ENCODE peak calls at places on chromosomes 5 and 9, in five cellular contexts. One of them, this sample, is unnamed.
A peak's percentile ranks its signal among the peaks of the same experiment; 100 is the strongest.

GRCh38 chr9:132726561-132727150 is 56.4 kb downstream of the GTF3C4 start:
- DNase-seq in SK-N-SH: no peak
- DNase-seq in neural progenitor cell: no peak
- DNase-seq in GM23248: no peak
- DNase-seq in GM23338: no peak
- DNase-seq in this sample: no peak

GRCh38 chr9:89000281-89000875 is 9.1 kb downstream of the S1PR3 start:
- DNase-seq in GM23248: peak; percentile 7
- DNase-seq in SK-N-SH: peak; percentile 76
- DNase-seq in GM23338: no peak
- DNase-seq in neural progenitor cell: no peak
- DNase-seq in this sample: no peak

GRCh38 chr9:88537743-88538055 is 2.7 kb downstream of the NXNL2 start:
- DNase-seq in GM23248: peak; percentile 94
- DNase-seq in GM23338: peak; percentile 38
- DNase-seq in SK-N-SH: peak; percentile 50
- DNase-seq in neural progenitor cell: peak; percentile 57
- DNase-seq in this sample: peak; percentile 18

GRCh38 chr5:110288766-110289165 is 437.7 kb downstream of the TMEM232 start:
- DNase-seq in neural progenitor cell: no peak
- DNase-seq in SK-N-SH: no peak
- DNase-seq in GM23248: peak; percentile 98
- DNase-seq in GM23338: no peak
- DNase-seq in this sample: peak; percentile 23

GRCh38 chr5:15966066-15966640 is 213.4 kb downstream of the MARCHF11 start:
- DNase-seq in SK-N-SH: no peak
- DNase-seq in neural progenitor cell: no peak
- DNase-seq in GM23338: no peak
- DNase-seq in GM23248: peak; percentile 45
- DNase-seq in this sample: no peak

GRCh38 chr5:140881889-140882590 is at the start of gene PCDHA13:
- DNase-seq in GM23248: peak; percentile 44
- DNase-seq in SK-N-SH: no peak
- DNase-seq in GM23338: peak; percentile 66
- DNase-seq in neural progenitor cell: peak; percentile 57
- DNase-seq in this sample: no peak

GRCh38 chr5:140054086-140054689 is 11.1 kb upstream of the NRG2 start:
- DNase-seq in SK-N-SH: no peak
- DNase-seq in GM23248: no peak
- DNase-seq in neural progenitor cell: no peak
- DNase-seq in GM23338: no peak
- DNase-seq in this sample: no peak

GRCh38 chr5:32387841-32388240 is 56.7 kb downstream of the ZFR start:
- DNase-seq in neural progenitor cell: no peak
- DNase-seq in GM23248: peak; percentile 9
- DNase-seq in GM23338: no peak
- DNase-seq in SK-N-SH: no peak
- DNase-seq in this sample: no peak

GRCh38 chr5:173789031-173789920 is 98.9 kb upstream of the CPEB4 start:
- DNase-seq in SK-N-SH: no peak
- DNase-seq in neural progenitor cell: no peak
- DNase-seq in GM23248: peak; percentile 92
- DNase-seq in GM23338: no peak
- DNase-seq in this sample: no peak

GRCh38 chr9:71767421-71768321 is 642 bp downstream of the CEMIP2 start:
- DNase-seq in GM23248: peak; percentile 61
- DNase-seq in SK-N-SH: no peak
- DNase-seq in GM23338: peak; percentile 67
- DNase-seq in neural progenitor cell: peak; percentile 96
- DNase-seq in this sample: no peak

GRCh38 chr9:129441852-129442251 is 179.0 kb downstream of the C9orf50 start:
- DNase-seq in SK-N-SH: no peak
- DNase-seq in neural progenitor cell: no peak
- DNase-seq in GM23248: no peak
- DNase-seq in GM23338: no peak
- DNase-seq in this sample: no peak

GRCh38 chr9:5269249-5269715 is 35.2 kb downstream of the RLN2 start:
- DNase-seq in GM23338: peak; percentile 89
- DNase-seq in GM23248: peak; percentile 19
- DNase-seq in neural progenitor cell: peak; percentile 18
- DNase-seq in SK-N-SH: no peak
- DNase-seq in this sample: peak; percentile 78

DNA sequence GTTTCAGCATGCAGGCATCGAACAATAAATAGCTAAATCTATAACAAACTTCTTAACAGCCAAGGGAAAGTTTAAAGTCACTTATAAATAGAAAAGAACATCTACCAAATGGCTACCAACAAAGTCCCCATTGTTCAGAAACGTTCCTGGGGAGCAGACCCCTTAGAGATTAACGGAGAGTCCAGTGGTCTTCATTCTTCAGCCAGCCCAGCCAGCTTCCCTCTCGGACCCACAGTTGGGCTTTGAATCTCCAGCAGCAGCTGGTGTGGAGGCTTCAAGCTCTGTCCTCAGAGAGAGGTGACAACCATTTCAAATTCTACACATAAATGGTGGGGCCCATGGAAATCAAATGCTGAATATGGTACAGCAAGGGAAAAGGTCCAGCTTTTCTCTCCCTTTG is 11.2 kb downstream of the ENC1 start:
- DNase-seq in neural progenitor cell: peak; percentile 45
- DNase-seq in GM23338: no peak
- DNase-seq in SK-N-SH: no peak
- DNase-seq in GM23248: no peak
- DNase-seq in this sample: no peak
- H3F3A ChIP-seq in neural progenitor cell: peaks cover 74% of the 10 kb centered on the region
- H3F3A ChIP-seq in GM23338: no peaks in the 10 kb centered on the region
- H3F3A ChIP-seq in SK-N-SH: peaks cover 37% of the 10 kb centered on the region
- H3F3A ChIP-seq in GM23248: peaks cover 42% of the 10 kb centered on the region
- H3F3A ChIP-seq in this sample: no peaks in the 10 kb centered on the region

DNA sequence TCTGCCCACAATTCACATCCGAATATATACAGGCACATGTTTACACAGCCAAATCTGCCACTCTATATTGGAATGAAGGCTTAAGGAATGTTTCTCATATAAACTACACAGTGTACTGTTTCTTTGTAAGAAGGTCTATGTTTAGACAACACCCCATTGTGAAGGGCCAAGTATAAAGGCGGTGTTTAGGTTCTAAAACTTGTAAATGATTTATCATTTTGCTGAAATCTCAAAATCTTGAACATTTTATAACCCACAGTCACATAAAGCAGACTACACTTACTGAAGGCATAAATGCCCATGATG is 94.0 kb downstream of the ZNF608 start:
- DNase-seq in SK-N-SH: no peak
- DNase-seq in GM23338: no peak
- DNase-seq in GM23248: no peak
- DNase-seq in neural progenitor cell: no peak
- DNase-seq in this sample: no peak
- H3K4me1 ChIP-seq in SK-N-SH: peaks cover 44% of the 10 kb centered on the region
- H3K4me1 ChIP-seq in GM23338: peaks cover 45% of the 10 kb centered on the region
- H3K4me1 ChIP-seq in GM23248: peaks cover 49% of the 10 kb centered on the region
- H3K4me1 ChIP-seq in neural progenitor cell: peaks cover 74% of the 10 kb centered on the region
- H3K4me1 ChIP-seq in this sample: peaks cover 23% of the 10 kb centered on the region

DNA sequence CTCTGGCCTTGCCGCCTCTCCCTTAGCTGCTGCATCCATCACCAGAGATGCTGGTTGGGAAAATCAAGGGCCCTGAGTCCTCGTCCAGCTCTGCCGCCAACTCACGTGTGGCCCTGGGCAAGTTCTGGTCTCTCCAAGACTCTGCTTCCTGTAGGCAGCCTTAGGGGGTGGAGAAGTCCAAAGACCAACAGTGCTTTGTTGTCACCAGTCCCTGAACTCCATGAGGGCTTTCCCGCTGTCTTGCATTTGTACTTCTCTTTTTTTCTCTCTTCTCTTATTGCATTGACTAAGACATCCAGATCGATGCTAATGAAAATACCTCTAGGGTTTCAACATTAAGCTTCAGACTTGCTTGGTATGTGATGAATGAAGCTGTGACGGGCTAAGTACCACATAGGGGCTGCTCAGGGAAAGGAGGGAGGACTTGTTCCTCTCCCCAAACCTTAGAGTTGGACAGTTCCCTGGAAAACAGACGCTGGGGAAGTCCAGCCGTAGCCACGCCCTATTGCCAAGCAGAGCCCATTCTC is 63.7 kb upstream of the STXBP1 start:
- DNase-seq in neural progenitor cell: no peak
- DNase-seq in GM23338: no peak
- DNase-seq in SK-N-SH: no peak
- DNase-seq in GM23248: no peak
- DNase-seq in this sample: no peak
- H3F3A ChIP-seq in neural progenitor cell: no peaks in the 10 kb centered on the region
- H3F3A ChIP-seq in GM23338: peaks cover 3% of the 10 kb centered on the region
- H3F3A ChIP-seq in SK-N-SH: peaks cover 14% of the 10 kb centered on the region
- H3F3A ChIP-seq in GM23248: peaks cover 18% of the 10 kb centered on the region
- H3F3A ChIP-seq in this sample: no peaks in the 10 kb centered on the region

GRCh38 chr9:95816716-95817115 is 58.8 kb upstream of the ERCC6L2 start:
- DNase-seq in GM23338: no peak
- DNase-seq in neural progenitor cell: no peak
- DNase-seq in GM23248: peak; percentile 20
- DNase-seq in SK-N-SH: no peak
- DNase-seq in this sample: no peak
- H3K4me1 ChIP-seq in GM23338: peaks cover 20% of the 10 kb centered on the region
- H3K4me1 ChIP-seq in neural progenitor cell: peaks cover 9% of the 10 kb centered on the region
- H3K4me1 ChIP-seq in GM23248: peaks cover 4% of the 10 kb centered on the region
- H3K4me1 ChIP-seq in SK-N-SH: no peaks in the 10 kb centered on the region
- H3K4me1 ChIP-seq in this sample: no peaks in the 10 kb centered on the region

GRCh38 chr5:168920019-168920813 is 341.0 kb upstream of the PANK3 start:
- DNase-seq in neural progenitor cell: no peak
- DNase-seq in GM23248: no peak
- DNase-seq in GM23338: peak; percentile 29
- DNase-seq in SK-N-SH: no peak
- DNase-seq in this sample: no peak

GRCh38 chr5:168916852-168917251 is 337.7 kb upstream of the PANK3 start:
- DNase-seq in GM23338: no peak
- DNase-seq in SK-N-SH: no peak
- DNase-seq in GM23248: peak; percentile 87
- DNase-seq in neural progenitor cell: no peak
- DNase-seq in this sample: no peak

GRCh38 chr5:168917947-168918600 is 338.9 kb upstream of the PANK3 start:
- DNase-seq in GM23248: no peak
- DNase-seq in SK-N-SH: peak; percentile 59
- DNase-seq in GM23338: no peak
- DNase-seq in neural progenitor cell: no peak
- DNase-seq in this sample: no peak

GRCh38 chr5:168910874-168911273 is 331.7 kb upstream of the PANK3 start:
- DNase-seq in SK-N-SH: no peak
- DNase-seq in GM23248: no peak
- DNase-seq in neural progenitor cell: no peak
- DNase-seq in GM23338: no peak
- DNase-seq in this sample: no peak

GRCh38 chr5:168916266-168916665 is 337.1 kb upstream of the PANK3 start:
- DNase-seq in SK-N-SH: peak; percentile 74
- DNase-seq in neural progenitor cell: no peak
- DNase-seq in GM23248: peak; percentile 70
- DNase-seq in GM23338: peak; percentile 60
- DNase-seq in this sample: no peak
- H3F3A ChIP-seq in SK-N-SH: peaks cover 4% of the 10 kb centered on the region
- H3F3A ChIP-seq in neural progenitor cell: no peaks in the 10 kb centered on the region
- H3F3A ChIP-seq in GM23248: peaks cover 9% of the 10 kb centered on the region
- H3F3A ChIP-seq in GM23338: no peaks in the 10 kb centered on the region
- H3F3A ChIP-seq in this sample: no peaks in the 10 kb centered on the region

GRCh38 chr5:151073280-151073679 is 7.6 kb downstream of the TNIP1 start:
- DNase-seq in GM23338: no peak
- DNase-seq in neural progenitor cell: no peak
- DNase-seq in SK-N-SH: no peak
- DNase-seq in GM23248: no peak
- DNase-seq in this sample: no peak

GRCh38 chr5:151074557-151074956 is 6.3 kb downstream of the TNIP1 start:
- DNase-seq in neural progenitor cell: no peak
- DNase-seq in GM23248: no peak
- DNase-seq in SK-N-SH: no peak
- DNase-seq in GM23338: no peak
- DNase-seq in this sample: no peak

GRCh38 chr5:151076616-151077015 is 4.2 kb downstream of the TNIP1 start:
- DNase-seq in neural progenitor cell: no peak
- DNase-seq in SK-N-SH: no peak
- DNase-seq in GM23248: no peak
- DNase-seq in GM23338: no peak
- DNase-seq in this sample: no peak

GRCh38 chr5:151077419-151077818 is 3.4 kb downstream of the TNIP1 start:
- DNase-seq in GM23248: no peak
- DNase-seq in neural progenitor cell: no peak
- DNase-seq in GM23338: no peak
- DNase-seq in SK-N-SH: no peak
- DNase-seq in this sample: no peak

DNA sequence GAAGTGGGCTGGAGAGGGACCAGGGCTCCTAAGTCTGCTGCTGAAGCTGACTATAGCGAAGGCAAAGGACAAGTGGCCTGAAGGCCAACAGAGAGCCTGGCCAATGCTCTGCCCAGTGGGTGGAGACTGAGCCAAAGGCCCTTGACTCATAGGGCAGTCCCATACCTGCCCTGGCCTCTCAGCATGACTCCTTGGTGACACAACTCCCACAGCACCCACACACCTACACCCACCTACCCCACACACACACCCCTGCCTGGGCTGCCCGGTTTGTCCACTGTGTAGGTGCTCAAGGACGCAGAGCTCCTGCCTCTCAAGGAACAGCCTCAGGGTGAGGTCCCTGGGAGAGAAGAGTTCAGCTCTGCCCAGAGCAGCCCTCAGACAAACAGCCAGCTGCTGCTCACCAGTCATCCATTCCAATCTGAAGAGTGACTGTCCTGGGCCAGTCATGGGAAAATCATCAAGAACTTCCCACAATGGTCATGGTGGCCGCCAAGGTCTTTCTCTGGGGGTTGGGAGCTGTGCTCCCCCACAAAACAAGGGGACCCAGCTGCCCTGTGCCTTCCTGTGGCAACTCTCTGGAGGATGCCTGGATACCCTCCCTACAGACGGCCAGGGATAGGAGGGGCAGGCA is 5.0 kb downstream of the TNIP1 start:
- DNase-seq in GM23338: no peak
- DNase-seq in SK-N-SH: no peak
- DNase-seq in GM23248: peak; percentile 88
- DNase-seq in neural progenitor cell: no peak
- DNase-seq in this sample: no peak
- H3K4me1 ChIP-seq in GM23338: peaks cover 10% of the 10 kb centered on the region
- H3K4me1 ChIP-seq in SK-N-SH: peaks cover 5% of the 10 kb centered on the region
- H3K4me1 ChIP-seq in GM23248: peaks cover 58% of the 10 kb centered on the region
- H3K4me1 ChIP-seq in neural progenitor cell: no peaks in the 10 kb centered on the region
- H3K4me1 ChIP-seq in this sample: peaks cover 7% of the 10 kb centered on the region